ENCODE peak calls at places on chromosome 10, in five cellular contexts. D is H1, T is HepG2, E is GM23338, I is K562. M is an unnamed sample.
A peak's percentile ranks its signal among the peaks of the same experiment; 100 is the strongest.

GRCh38 chr10:133458021-133458709 is 4.4 kb downstream of the SCART1 start:
- DNase-seq in D (no peak), T (no peak), E (no peak), I (no peak), M (no peak)

GRCh38 chr10:51090190-51090589 is 15.9 kb downstream of the PRKG1 start:
- DNase-seq in D (no peak), T (no peak), E (no peak), I (no peak), M (no peak)

GRCh38 chr10:79243211-79244067 is 103.8 kb upstream of the PPIF start:
- DNase-seq in D (peak; percentile 73), T (no peak), E (peak; percentile 80), I (no peak), M (peak; percentile 70)

GRCh38 chr10:123517376-123517775 is 148.8 kb upstream of the GPR26 start:
- DNase-seq in D (peak; percentile 36), T (peak; percentile 41), E (no peak), I (no peak), M (no peak)

GRCh38 chr10:71735709-71736569 is 16.4 kb upstream of the C10orf105 start:
- DNase-seq in D (no peak), T (no peak), E (no peak), I (no peak), M (no peak)

GRCh38 chr10:122618461-122619165 is 58.1 kb downstream of the DMBT1 start:
- DNase-seq in D (no peak), T (no peak), E (no peak), I (no peak), M (no peak)

GRCh38 chr10:67621834-67622233 is 74.2 kb downstream of the CTNNA3 start:
- DNase-seq in D (no peak), T (no peak), E (no peak), I (no peak), M (no peak)

GRCh38 chr10:29569778-29570177 is 65.0 kb downstream of the SVIL start:
- DNase-seq in D (no peak), T (no peak), E (no peak), I (no peak), M (no peak)

GRCh38 chr10:3263747-3264146 is 91.2 kb upstream of the PITRM1 start:
- DNase-seq in D (no peak), T (no peak), E (no peak), I (no peak), M (no peak)

GRCh38 chr10:95327367-95327766 is 36.6 kb upstream of the PDLIM1 start:
- DNase-seq in D (no peak), T (no peak), E (no peak), I (no peak), M (no peak)

GRCh38 chr10:110684800-110685446 is 40.8 kb downstream of the RBM20 start:
- DNase-seq in D (no peak), T (no peak), E (peak; percentile 48), I (no peak), M (peak; percentile 29)

GRCh38 chr10:69088801-69089501 is 1.0 kb downstream of the SRGN start:
- DNase-seq in D (no peak), T (no peak), E (no peak), I (peak; percentile 79), M (no peak)

GRCh38 chr10:58570307-58570723 is 57.6 kb downstream of the BICC1 start:
- DNase-seq in D (no peak), T (no peak), E (no peak), I (no peak), M (no peak)

GRCh38 chr10:51910189-51910588 is 210.8 kb upstream of the CSTF2T start:
- DNase-seq in D (no peak), T (no peak), E (peak; percentile 96), I (no peak), M (no peak)

GRCh38 chr10:128078136-128078969 is 47.9 kb downstream of the MKI67 start:
- DNase-seq in D (peak; percentile 88), T (peak; percentile 28), E (peak; percentile 77), I (peak; percentile 48), M (peak; percentile 75)

GRCh38 chr10:112227331-112227961 is 43.9 kb upstream of the GPAM start:
- DNase-seq in D (no peak), T (peak; percentile 95), E (no peak), I (no peak), M (no peak)

GRCh38 chr10:9992656-9993055 is 1025.0 kb upstream of the CELF2 start:
- DNase-seq in D (no peak), T (no peak), E (peak; percentile 56), I (no peak), M (peak; percentile 31)

GRCh38 chr10:44863344-44864041 is 47.6 kb upstream of the TMEM72 start:
- DNase-seq in D (peak; percentile 47), T (no peak), E (peak; percentile 53), I (no peak), M (peak; percentile 43)

GRCh38 chr10:113104071-113104470 is 154.0 kb downstream of the TCF7L2 start:
- DNase-seq in D (no peak), T (no peak), E (no peak), I (no peak), M (no peak)

GRCh38 chr10:34687434-34688205 is 127.5 kb downstream of the PARD3 start:
- DNase-seq in D (no peak), T (no peak), E (no peak), I (no peak), M (no peak)

GRCh38 chr10:29841724-29842649 is 207.2 kb upstream of the SVIL start:
- DNase-seq in D (peak; percentile 50), T (peak; percentile 56), E (peak; percentile 56), I (no peak), M (peak; percentile 21)

GRCh38 chr10:69056536-69057260 is 31.2 kb upstream of the SRGN start:
- DNase-seq in D (no peak), T (no peak), E (no peak), I (no peak), M (no peak)

GRCh38 chr10:61097026-61097425 is 153.0 kb upstream of the RHOBTB1 start:
- DNase-seq in D (no peak), T (no peak), E (no peak), I (no peak), M (no peak)

GRCh38 chr10:122560279-122560804 is at the start of gene DMBT1:
- DNase-seq in D (no peak), T (no peak), E (no peak), I (no peak), M (no peak)

GRCh38 chr10:123970207-123970926 is 78.8 kb upstream of the CPXM2 start:
- DNase-seq in D (peak; percentile 58), T (no peak), E (peak; percentile 42), I (no peak), M (no peak)

GRCh38 chr10:122282253-122282671 is 11.2 kb downstream of the BTBD16 start:
- DNase-seq in D (no peak), T (no peak), E (no peak), I (no peak), M (no peak)

GRCh38 chr10:114022292-114022691 is 21.4 kb upstream of the ADRB1 start:
- DNase-seq in D (no peak), T (no peak), E (no peak), I (no peak), M (no peak)

GRCh38 chr10:89697946-89698345 is 3.4 kb upstream of the KIF20B start:
- DNase-seq in D (no peak), T (no peak), E (no peak), I (no peak), M (no peak)

GRCh38 chr10:52900564-52900963 is 128.0 kb upstream of the MBL2 start:
- DNase-seq in D (no peak), T (no peak), E (no peak), I (no peak), M (no peak)

GRCh38 chr10:89515031-89515841 is 20.2 kb downstream of the SLC16A12 start:
- DNase-seq in D (no peak), T (no peak), E (peak; percentile 7), I (no peak), M (no peak)

GRCh38 chr10:91616124-91616523 is 16.7 kb downstream of the PPP1R3C start:
- DNase-seq in D (no peak), T (no peak), E (no peak), I (no peak), M (no peak)

GRCh38 chr10:64708920-64709681 is 1187.9 kb downstream of the REEP3 start:
- DNase-seq in D (no peak), T (no peak), E (no peak), I (no peak), M (no peak)

GRCh38 chr10:59561397-59562121 is 148.1 kb downstream of the SLC16A9 start:
- DNase-seq in D (no peak), T (no peak), E (no peak), I (no peak), M (no peak)

GRCh38 chr10:70578371-70578947 is 24.1 kb downstream of the PRF1 start:
- DNase-seq in D (no peak), T (peak; percentile 68), E (no peak), I (peak; percentile 73), M (no peak)

DNA sequence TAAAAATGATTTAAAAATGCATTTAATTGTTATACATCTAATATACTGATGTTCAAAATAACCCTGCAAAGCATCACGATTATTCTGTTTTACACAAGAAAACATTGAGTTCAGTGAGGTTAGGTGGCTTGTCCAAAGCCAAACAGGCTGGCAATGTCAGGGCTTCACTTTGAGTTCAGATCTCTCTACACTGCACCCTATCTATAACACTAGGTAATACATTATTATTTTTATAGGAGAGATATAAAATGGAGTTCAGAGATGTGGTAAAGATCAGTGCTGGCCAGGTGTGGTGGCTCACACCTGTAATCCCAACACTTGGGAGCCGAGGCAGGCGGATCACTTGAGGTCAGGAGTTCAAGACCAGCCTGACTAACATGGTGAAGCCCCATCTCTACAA is 165.9 kb upstream of the MYO3A start:
- DNase-seq in D (no peak), T (no peak), E (peak; percentile 44), I (no peak), M (no peak)
- TF ChIP-seq CTCF in D (no peak), T (no peak), E (peak; percentile 37), I (peak; percentile 19), M (no peak)

GRCh38 chr10:48494073-48494472 is 110.8 kb downstream of the ARHGAP22 start:
- DNase-seq in D (peak; percentile 37), T (no peak), E (no peak), I (no peak), M (no peak)
- TF ChIP-seq CREB1 in D (no peak), T (no peak), E (no peak), I (no peak), M (no peak)

GRCh38 chr10:94076325-94076841 is 82.7 kb downstream of the PLCE1 start:
- DNase-seq in D (no peak), T (peak; percentile 39), E (peak; percentile 17), I (no peak), M (no peak)

GRCh38 chr10:94075521-94075920 is 81.8 kb downstream of the PLCE1 start:
- DNase-seq in D (no peak), T (no peak), E (no peak), I (no peak), M (no peak)

GRCh38 chr10:94077042-94077441 is 83.3 kb downstream of the PLCE1 start:
- DNase-seq in D (no peak), T (no peak), E (no peak), I (no peak), M (no peak)

GRCh38 chr10:94069884-94070283 is 76.2 kb downstream of the PLCE1 start:
- DNase-seq in D (no peak), T (no peak), E (no peak), I (no peak), M (no peak)

GRCh38 chr10:94074462-94074861 is 80.7 kb downstream of the PLCE1 start:
- DNase-seq in D (no peak), T (no peak), E (no peak), I (no peak), M (no peak)
- TF ChIP-seq CTCF in D (no peak), T (no peak), E (no peak), I (no peak), M (no peak)

GRCh38 chr10:86372119-86372784 is 5.7 kb upstream of the GRID1 start:
- DNase-seq in D (peak; percentile 37), T (no peak), E (no peak), I (no peak), M (no peak)
- TF ChIP-seq CREB1 in D (no peak), T (no peak), E (no peak), I (no peak), M (no peak)

M was measured in WTC11.